ENCODE peak calls at places on chromosome 19, in ten cellular contexts. Y is GM23248, S is neuronal stem cell, D is HCT116, C is mammary epithelial cell, B is K562, Z is HepG2, T is H9, A is colonic mucosa, H is fibroblast of lung. O is an unnamed sample.

GRCh38 chr19:812049-812816 is 9.5 kb downstream of the PLPPR3 start:
- DNase-seq in Y (no peak), S (no peak), D (no peak), C (no peak), B (peak), Z (no peak), T (no peak), A (no peak), H (no peak), O (no peak)

GRCh38 chr19:19224852-19225494 is 13.2 kb downstream of the NCAN start:
- DNase-seq in Y (peak), S (peak), D (peak), C (peak), B (peak), Z (peak), T (peak), A (peak), H (peak), O (peak)

GRCh38 chr19:57850553-57851017 is 926 bp downstream of the ZNF587 start:
- DNase-seq in Y (peak), S (peak), D (no peak), C (peak), B (peak), Z (peak), T (peak), A (peak), H (peak), O (peak)

GRCh38 chr19:13026478-13026999 is 31.3 kb downstream of the NFIX start:
- DNase-seq in Y (peak), S (no peak), D (no peak), C (peak), B (no peak), Z (peak), T (no peak), A (peak), H (peak), O (no peak)

GRCh38 chr19:14061081-14061749 is 661 bp downstream of the PALM3 start:
- DNase-seq in Y (peak), S (no peak), D (no peak), C (no peak), B (peak), Z (peak), T (no peak), A (no peak), H (no peak), O (no peak)

GRCh38 chr19:42175952-42176648 is 41.4 kb downstream of the DEDD2 start:
- DNase-seq in Y (peak), S (no peak), D (no peak), C (no peak), B (no peak), Z (no peak), T (peak), A (no peak), H (peak), O (peak)

GRCh38 chr19:39301021-39301420 is 4.8 kb downstream of the IFNL1 start:
- DNase-seq in Y (no peak), S (no peak), D (no peak), C (no peak), B (no peak), Z (no peak), T (no peak), A (no peak), H (no peak), O (no peak)

GRCh38 chr19:18883530-18884304 is 12.2 kb downstream of the CERS1 start:
- DNase-seq in Y (no peak), S (no peak), D (no peak), C (no peak), B (no peak), Z (no peak), T (peak), A (peak), H (no peak), O (no peak)

GRCh38 chr19:44635581-44636438 is 7.9 kb upstream of the PVR start:
- DNase-seq in Y (peak), S (no peak), D (no peak), C (no peak), B (no peak), Z (no peak), T (no peak), A (no peak), H (peak), O (no peak)

GRCh38 chr19:55147408-55148251 is 1.4 kb downstream of the TNNT1 start:
- DNase-seq in Y (no peak), S (no peak), D (no peak), C (no peak), B (peak), Z (no peak), T (peak), A (no peak), H (no peak), O (peak)

GRCh38 chr19:591099-591958 is 1.6 kb downstream of the HCN2 start:
- DNase-seq in Y (peak), S (peak), D (no peak), C (peak), B (peak), Z (no peak), T (no peak), A (no peak), H (no peak), O (peak)

GRCh38 chr19:49355890-49356289 is 6.3 kb downstream of the TEAD2 start:
- DNase-seq in Y (no peak), S (no peak), D (no peak), C (no peak), B (no peak), Z (no peak), T (no peak), A (no peak), H (no peak), O (no peak)

GRCh38 chr19:34676697-34677385 is at the start of gene SCGB2B2:
- DNase-seq in Y (no peak), S (no peak), D (peak), C (no peak), B (no peak), Z (no peak), T (peak), A (no peak), H (no peak), O (no peak)

GRCh38 chr19:40266111-40266510 is 19.0 kb downstream of the AKT2 start:
- DNase-seq in Y (no peak), S (no peak), D (no peak), C (no peak), B (no peak), Z (no peak), T (no peak), A (no peak), H (no peak), O (no peak)

GRCh38 chr19:57192064-57192395 is 730 bp downstream of the ZNF264 start:
- DNase-seq in Y (peak), S (no peak), D (no peak), C (no peak), B (no peak), Z (no peak), T (no peak), A (no peak), H (no peak), O (peak)

GRCh38 chr19:40220674-40221073 is 2.5 kb upstream of the TTC9B start:
- DNase-seq in Y (no peak), S (no peak), D (no peak), C (no peak), B (no peak), Z (no peak), T (no peak), A (no peak), H (no peak), O (no peak)

GRCh38 chr19:33302175-33302973 is at the start of gene CEBPA:
- DNase-seq in Y (peak), S (peak), D (peak), C (peak), B (peak), Z (peak), T (peak), A (peak), H (peak), O (peak)

GRCh38 chr19:28290963-28291657 is 921.8 kb downstream of the UQCRFS1 start:
- DNase-seq in Y (no peak), S (no peak), D (no peak), C (no peak), B (no peak), Z (no peak), T (peak), A (no peak), H (no peak), O (peak)

GRCh38 chr19:18173572-18174294 is at the start of gene IFI30:
- DNase-seq in Y (peak), S (no peak), D (no peak), C (no peak), B (peak), Z (peak), T (peak), A (peak), H (no peak), O (peak)

GRCh38 chr19:3104708-3104983 is 10.5 kb downstream of the GNA11 start:
- DNase-seq in Y (no peak), S (no peak), D (no peak), C (no peak), B (no peak), Z (no peak), T (no peak), A (no peak), H (no peak), O (no peak)

GRCh38 chr19:3108775-3109174 is 14.6 kb downstream of the GNA11 start:
- DNase-seq in Y (peak), S (peak), D (no peak), C (peak), B (peak), Z (peak), T (peak), A (peak), H (peak), O (peak)

GRCh38 chr19:3106509-3107141 is 12.5 kb downstream of the GNA11 start:
- DNase-seq in Y (no peak), S (no peak), D (no peak), C (no peak), B (no peak), Z (no peak), T (no peak), A (no peak), H (no peak), O (no peak)

GRCh38 chr19:3107658-3108057 is 13.5 kb downstream of the GNA11 start:
- DNase-seq in Y (no peak), S (no peak), D (no peak), C (no peak), B (no peak), Z (no peak), T (no peak), A (no peak), H (no peak), O (no peak)

GRCh38 chr19:3105641-3106508 is 11.7 kb downstream of the GNA11 start:
- DNase-seq in Y (no peak), S (no peak), D (no peak), C (no peak), B (no peak), Z (no peak), T (no peak), A (no peak), H (no peak), O (no peak)
- H3K9ac ChIP-seq in Y (no peak), S (no peak), D (no peak), C (no peak), B (no peak), Z (no peak), T (no peak), A (peak), H (no peak), O (no peak)

GRCh38 chr19:38134538-38135149 is 89.4 kb downstream of the DPF1 start:
- DNase-seq in Y (peak), S (peak), D (no peak), C (peak), B (peak), Z (peak), T (peak), A (peak), H (peak), O (peak)

GRCh38 chr19:38139122-38139521 is 84.9 kb downstream of the DPF1 start:
- DNase-seq in Y (no peak), S (no peak), D (no peak), C (no peak), B (peak), Z (no peak), T (no peak), A (no peak), H (no peak), O (no peak)

GRCh38 chr19:38132781-38133180 is 91.2 kb downstream of the DPF1 start:
- DNase-seq in Y (no peak), S (no peak), D (no peak), C (no peak), B (no peak), Z (no peak), T (no peak), A (no peak), H (no peak), O (no peak)

GRCh38 chr19:38130399-38130798 is 93.6 kb downstream of the DPF1 start:
- DNase-seq in Y (no peak), S (no peak), D (no peak), C (no peak), B (no peak), Z (no peak), T (no peak), A (no peak), H (no peak), O (no peak)

DNA sequence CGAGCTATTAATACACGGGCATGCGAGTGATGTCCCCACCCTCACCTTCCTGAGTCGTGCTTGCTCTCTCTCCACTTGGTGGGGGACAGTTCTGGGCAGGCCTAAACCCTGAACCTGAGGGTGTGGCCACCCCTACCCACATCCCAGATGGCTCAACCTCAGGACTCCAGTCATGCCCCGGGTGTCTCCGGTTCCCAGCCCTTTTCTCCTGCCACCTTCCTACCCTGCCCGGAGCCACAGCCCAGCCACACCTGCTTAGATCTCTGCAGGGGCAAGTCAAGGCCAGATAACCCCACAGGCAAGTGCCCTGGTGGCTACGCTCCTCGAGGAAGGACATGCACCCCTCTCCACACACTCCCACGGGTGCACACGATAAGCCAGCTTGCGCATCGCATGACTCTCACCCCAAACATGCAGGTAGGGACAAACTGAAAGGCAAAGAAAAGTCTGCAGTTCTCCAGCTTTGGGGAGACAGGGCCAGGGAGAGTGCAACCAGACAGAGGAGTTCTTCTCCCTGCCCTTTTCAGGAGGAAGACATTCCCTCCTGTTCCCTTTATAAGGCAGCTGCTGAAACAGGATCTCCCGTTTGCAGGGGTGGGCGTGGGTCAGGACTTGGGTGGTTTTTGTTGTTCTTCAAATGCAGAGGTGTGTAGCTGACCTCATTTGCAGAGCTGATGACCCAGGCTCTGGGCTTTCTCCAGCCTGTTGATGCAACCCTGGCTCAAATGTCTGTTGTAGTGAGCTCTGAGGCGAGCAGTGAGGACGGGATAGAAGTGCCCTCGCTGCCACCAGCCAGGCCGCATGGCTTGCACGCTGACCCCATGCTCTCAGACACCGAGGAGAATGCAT is 88.6 kb downstream of the DPF1 start:
- DNase-seq in Y (peak), S (peak), D (no peak), C (peak), B (no peak), Z (no peak), T (no peak), A (no peak), H (peak), O (peak)
- H3K9ac ChIP-seq in Y (no peak), S (no peak), D (no peak), C (no peak), B (no peak), Z (no peak), T (no peak), A (no peak), H (no peak), O (no peak)

GRCh38 chr19:47540748-47541147 is 25.9 kb upstream of the NAPA start:
- DNase-seq in Y (peak), S (no peak), D (no peak), C (no peak), B (peak), Z (peak), T (no peak), A (no peak), H (peak), O (peak)
- H3K9ac ChIP-seq in Y (no peak), S (no peak), D (no peak), C (no peak), B (no peak), Z (no peak), T (no peak), A (no peak), H (no peak), O (no peak)

GRCh38 chr19:50893047-50893737 is 18.0 kb downstream of the KLK4 start:
- DNase-seq in Y (no peak), S (no peak), D (peak), C (no peak), B (peak), Z (no peak), T (no peak), A (no peak), H (no peak), O (no peak)
- H3K9ac ChIP-seq in Y (no peak), S (no peak), D (no peak), C (no peak), B (no peak), Z (no peak), T (no peak), A (no peak), H (no peak), O (no peak)